ENCODE peak calls at places on chromosomes 3 and 15, in ten cellular contexts. F is fibroblast of pulmonary artery, Q is natural killer cell, P is HFFc6, V is neural crest cell, S is left lung, E is psoas muscle, T is GM12865, C is IMR-90, A is HFF-Myc. K is an unnamed sample.

GRCh38 chr3:33775363-33775762 is 23.1 kb upstream of the PDCD6IP start:
- DNase-seq in F (no peak), Q (no peak), P (peak; percentile 69), V (no peak), S (no peak), E (no peak), T (no peak), C (no peak), A (no peak), K (no peak)

GRCh38 chr3:52820741-52821140 is 9.7 kb downstream of the ITIH4 start:
- DNase-seq in F (peak; percentile 22), Q (no peak), P (no peak), V (peak; percentile 38), S (no peak), E (no peak), T (peak; percentile 53), C (peak; percentile 6), A (no peak), K (no peak)

GRCh38 chr15:51494411-51495314 is 127.9 kb downstream of the DMXL2 start:
- DNase-seq in F (peak; percentile 50), Q (no peak), P (peak; percentile 18), V (no peak), S (no peak), E (no peak), T (no peak), C (peak; percentile 86), A (peak; percentile 9), K (no peak)

GRCh38 chr3:191809326-191809949 is 348.5 kb downstream of the PYDC2 start:
- DNase-seq in F (no peak), Q (no peak), P (no peak), V (no peak), S (no peak), E (no peak), T (no peak), C (no peak), A (no peak), K (no peak)

GRCh38 chr3:58154752-58155449 is 55.9 kb downstream of the DNASE1L3 start:
- DNase-seq in F (no peak), Q (no peak), P (no peak), V (no peak), S (no peak), E (no peak), T (no peak), C (no peak), A (no peak), K (no peak)

GRCh38 chr15:73127302-73127936 is 75.2 kb downstream of the NEO1 start:
- DNase-seq in F (peak; percentile 46), Q (no peak), P (no peak), V (peak; percentile 38), S (no peak), E (no peak), T (peak; percentile 53), C (peak; percentile 30), A (peak; percentile 2), K (no peak)

GRCh38 chr15:75030023-75030413 is 6.6 kb downstream of the PPCDC start:
- DNase-seq in F (peak; percentile 50), Q (no peak), P (no peak), V (no peak), S (peak; percentile 49), E (no peak), T (no peak), C (peak; percentile 13), A (no peak), K (no peak)

GRCh38 chr15:33988384-33988783 is 20.1 kb downstream of the CHRM5 start:
- DNase-seq in F (no peak), Q (no peak), P (no peak), V (no peak), S (no peak), E (no peak), T (peak; percentile 15), C (peak; percentile 51), A (no peak), K (no peak)

GRCh38 chr3:122609798-122610559 is 32.5 kb downstream of the PARP15 start:
- DNase-seq in F (peak; percentile 78), Q (no peak), P (peak; percentile 72), V (no peak), S (no peak), E (no peak), T (peak; percentile 94), C (peak; percentile 89), A (peak; percentile 43), K (no peak)

GRCh38 chr3:187022403-187023029 is 92.2 kb downstream of the ST6GAL1 start:
- DNase-seq in F (no peak), Q (no peak), P (no peak), V (no peak), S (no peak), E (no peak), T (peak; percentile 7), C (no peak), A (no peak), K (no peak)

GRCh38 chr15:68186671-68187397 is 18.3 kb downstream of the CALML4 start:
- DNase-seq in F (peak; percentile 77), Q (no peak), P (peak; percentile 55), V (no peak), S (no peak), E (no peak), T (no peak), C (peak; percentile 87), A (peak; percentile 33), K (no peak)

GRCh38 chr3:132347095-132347494 is 29.9 kb downstream of the ACP3 start:
- DNase-seq in F (peak; percentile 90), Q (no peak), P (peak; percentile 26), V (no peak), S (no peak), E (no peak), T (no peak), C (no peak), A (no peak), K (no peak)

GRCh38 chr3:184203526-184203925 is 17.5 kb downstream of the ABCF3 start:
- DNase-seq in F (no peak), Q (no peak), P (no peak), V (no peak), S (no peak), E (no peak), T (no peak), C (no peak), A (no peak), K (no peak)

GRCh38 chr3:144162042-144162441 is 190.4 kb downstream of the DIPK2A start:
- DNase-seq in F (peak; percentile 71), Q (no peak), P (no peak), V (no peak), S (no peak), E (no peak), T (no peak), C (peak; percentile 89), A (no peak), K (no peak)

DNA sequence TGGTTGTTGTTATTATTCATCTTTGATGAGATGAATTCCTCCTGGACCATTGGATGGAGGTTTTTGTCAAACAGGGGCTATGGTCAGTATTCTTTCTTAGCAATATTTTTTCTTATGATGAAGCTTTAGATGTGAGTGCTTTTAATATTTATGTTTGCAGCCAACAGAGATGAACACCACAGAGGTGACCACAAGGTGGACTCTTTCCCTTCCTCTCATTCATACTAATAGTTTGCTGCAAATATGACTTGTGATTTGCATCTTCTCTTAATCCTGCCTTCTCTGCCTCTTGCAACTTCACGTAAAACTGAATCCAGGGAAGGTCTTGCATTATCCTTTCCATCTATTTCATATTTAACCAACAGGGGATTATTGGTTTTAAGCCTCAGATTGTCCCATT is 473.1 kb upstream of the UBE2E2 start:
- DNase-seq in F (peak; percentile 11), Q (no peak), P (no peak), V (no peak), S (no peak), E (no peak), T (peak; percentile 7), C (peak; percentile 0), A (no peak), K (no peak)
- TF ChIP-seq CTCF in F (peak; percentile 24), Q (no peak), P (peak; percentile 13), V (peak; percentile 62), S (no peak), E (no peak), T (peak; percentile 8), C (no peak), A (no peak), K (peak; percentile 64)

GRCh38 chr15:94168250-94168649 is 63.1 kb upstream of the MCTP2 start:
- DNase-seq in F (no peak), Q (no peak), P (no peak), V (no peak), S (no peak), E (no peak), T (no peak), C (no peak), A (no peak), K (no peak)
- TF ChIP-seq CTCF in F (no peak), Q (peak; percentile 53), P (peak; percentile 63), V (peak; percentile 39), S (peak; percentile 28), E (no peak), T (peak; percentile 25), C (no peak), A (peak; percentile 26), K (peak; percentile 47)

GRCh38 chr3:11820540-11821041 is 26.1 kb downstream of the TAMM41 start:
- DNase-seq in F (no peak), Q (no peak), P (peak; percentile 27), V (no peak), S (peak; percentile 51), E (no peak), T (peak; percentile 48), C (peak; percentile 31), A (peak; percentile 72), K (no peak)
- TF ChIP-seq CTCF in F (peak; percentile 5), Q (no peak), P (peak; percentile 54), V (no peak), S (no peak), E (no peak), T (no peak), C (no peak), A (peak; percentile 27), K (no peak)

GRCh38 chr3:150925751-150926201 is 20.5 kb upstream of the MINDY4B start:
- DNase-seq in F (peak; percentile 20), Q (peak; percentile 23), P (no peak), V (peak; percentile 40), S (peak; percentile 43), E (peak; percentile 46), T (peak; percentile 62), C (peak; percentile 4), A (no peak), K (no peak)
- TF ChIP-seq CTCF in F (peak; percentile 53), Q (peak; percentile 52), P (peak; percentile 74), V (peak; percentile 79), S (peak; percentile 50), E (peak; percentile 15), T (peak; percentile 80), C (peak; percentile 46), A (peak; percentile 75), K (peak; percentile 76)

K was measured in type B pancreatic cell.